ENCODE peak calls at places on chromosomes 13 and 19, in four cellular contexts. N, Y, O and H are unnamed samples.

GRCh38 chr13:38753878-38754277 is 67.0 kb downstream of the FREM2 start:
- DNase-seq in O (no peak), N (no peak), Y (no peak), H (no peak)

GRCh38 chr13:87123987-87124784 is 547.0 kb upstream of the SLITRK5 start:
- DNase-seq in Y (peak; percentile 1), O (peak; percentile 100), N (peak; percentile 92), H (peak; percentile 69)

GRCh38 chr19:1529430-1529816 is 5.5 kb downstream of the PLK5 start:
- DNase-seq in N (no peak), Y (no peak), O (no peak), H (no peak)

GRCh38 chr13:94886191-94886590 is 173.8 kb upstream of the SOX21 start:
- DNase-seq in Y (no peak), O (peak; percentile 66), N (no peak), H (no peak)

GRCh38 chr13:113390874-113391497 is 27.1 kb upstream of the GRTP1 start:
- DNase-seq in O (no peak), Y (no peak), N (no peak), H (no peak)

GRCh38 chr13:41791056-41791455 is 169.9 kb downstream of the VWA8 start:
- DNase-seq in Y (no peak), N (no peak), O (no peak), H (no peak)

GRCh38 chr13:42420304-42420703 is 148.4 kb downstream of the AKAP11 start:
- DNase-seq in Y (no peak), O (no peak), N (no peak), H (no peak)

GRCh38 chr19:1819211-1819975 is 7.3 kb upstream of the ATP8B3 start:
- DNase-seq in O (no peak), Y (no peak), N (no peak), H (no peak)

GRCh38 chr19:50547385-50548190 is 20.6 kb downstream of the LRRC4B start:
- DNase-seq in Y (no peak), N (no peak), O (no peak), H (no peak)

GRCh38 chr13:109749365-109749764 is 37.0 kb downstream of the IRS2 start:
- DNase-seq in N (no peak), O (no peak), Y (no peak), H (no peak)

GRCh38 chr13:105817011-105817410 is 718.5 kb downstream of the EFNB2 start:
- DNase-seq in O (no peak), N (peak; percentile 95), Y (no peak), H (no peak)

GRCh38 chr19:54168174-54168917 is 4.6 kb downstream of the TMC4 start:
- DNase-seq in N (peak; percentile 69), O (peak; percentile 45), Y (peak; percentile 87), H (peak; percentile 26)

GRCh38 chr19:28257396-28257795 is 955.6 kb downstream of the UQCRFS1 start:
- DNase-seq in N (no peak), O (no peak), Y (no peak), H (no peak)

GRCh38 chr13:45292176-45292575 is 48.8 kb downstream of the TPT1 start:
- DNase-seq in N (peak; percentile 96), O (peak; percentile 26), Y (no peak), H (no peak)

GRCh38 chr13:93460005-93460404 is 233.4 kb downstream of the GPC6 start:
- DNase-seq in Y (no peak), O (no peak), N (no peak), H (no peak)

GRCh38 chr13:110625771-110626321 is 10.5 kb downstream of the NAXD start:
- DNase-seq in Y (no peak), O (no peak), N (no peak), H (no peak)

GRCh38 chr19:48842744-48843162 is 6.5 kb upstream of the HSD17B14 start:
- DNase-seq in Y (peak; percentile 53), N (peak; percentile 50), O (peak; percentile 18), H (no peak)

GRCh38 chr13:25401958-25402357 is 30.2 kb downstream of the ATP8A2 start:
- DNase-seq in N (no peak), O (no peak), Y (no peak), H (no peak)
- TF ChIP-seq EZH2 in N (no peak), O (no peak), Y (no peak), H (no peak)

GRCh38 chr19:45771331-45771933 is 2.4 kb upstream of the SIX5 start:
- DNase-seq in O (no peak), N (no peak), Y (no peak), H (no peak)
- H3K27ac ChIP-seq in O (no peak overlapping the region), N (no peak overlapping the region), Y (no peak overlapping the region), H (no peak overlapping the region)

GRCh38 chr13:62167650-62168172 is 752.1 kb upstream of the PCDH20 start:
- DNase-seq in N (no peak), Y (no peak), O (no peak), H (no peak)
- H3K9me3 ChIP-seq in N (no peaks in the 10 kb centered on the region), Y (no peaks in the 10 kb centered on the region), O (no peaks in the 10 kb centered on the region), H (no peaks in the 10 kb centered on the region)

DNA sequence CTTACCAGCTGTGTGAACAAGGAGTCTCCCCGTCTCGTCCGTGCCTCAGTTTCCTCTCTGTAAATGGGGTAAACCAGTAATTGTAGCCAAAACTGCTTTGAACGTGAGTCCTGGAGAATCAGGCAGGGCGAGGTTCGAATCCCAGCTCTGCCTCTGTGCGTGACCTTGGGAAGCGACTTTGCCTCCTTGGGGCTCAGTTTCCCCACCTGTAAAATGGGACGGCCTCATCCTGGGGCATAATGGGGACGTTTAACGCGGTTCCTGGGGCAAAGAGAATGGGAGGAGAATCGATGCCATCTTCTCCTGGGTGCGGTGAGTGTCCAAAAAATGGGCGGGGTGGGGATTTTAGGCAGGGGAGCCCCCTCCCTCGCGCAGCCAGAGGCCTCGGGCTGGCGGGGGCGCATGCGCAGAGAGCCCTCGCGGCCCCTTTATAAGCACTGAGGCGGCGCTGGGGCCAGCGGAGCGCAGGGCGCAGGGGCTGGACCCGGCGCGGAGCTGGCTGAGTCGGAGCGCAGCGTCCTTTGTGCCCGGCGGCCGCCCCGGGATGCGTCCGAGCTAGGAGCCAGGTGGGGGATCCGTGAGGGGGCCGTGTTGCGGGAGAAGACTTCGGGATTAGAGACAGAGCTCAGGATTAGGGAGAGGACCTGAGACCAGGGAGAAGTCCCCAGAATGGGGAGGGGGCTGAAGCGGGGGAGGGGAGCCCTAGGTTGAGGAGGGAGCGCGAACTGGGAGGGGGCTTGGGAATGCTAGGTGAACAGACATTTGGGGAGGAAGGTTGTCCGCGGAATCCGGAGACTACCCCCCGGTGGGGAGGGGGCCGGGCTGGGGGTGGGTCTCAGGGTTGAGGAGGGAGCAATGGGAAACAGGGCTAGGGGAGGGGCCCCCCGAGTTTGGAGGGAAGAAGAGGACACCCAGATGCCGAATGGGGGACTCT is at the start of gene NCAN:
- DNase-seq in N (no peak), Y (peak; percentile 39), O (no peak), H (no peak)
- TF ChIP-seq EZH2 in N (no peak), Y (no peak), O (no peak), H (no peak)

GRCh38 chr13:46684287-46685001 is 112.5 kb downstream of the ESD start:
- DNase-seq in Y (no peak), O (no peak), N (no peak), H (no peak)

GRCh38 chr13:46686171-46686570 is 110.8 kb downstream of the ESD start:
- DNase-seq in Y (no peak), N (no peak), O (no peak), H (no peak)

GRCh38 chr13:46685006-46685730 is 111.8 kb downstream of the ESD start:
- DNase-seq in O (no peak), Y (no peak), N (no peak), H (no peak)

GRCh38 chr13:46682015-46682414 is 114.9 kb downstream of the ESD start:
- DNase-seq in O (no peak), N (no peak), Y (no peak), H (no peak)

DNA sequence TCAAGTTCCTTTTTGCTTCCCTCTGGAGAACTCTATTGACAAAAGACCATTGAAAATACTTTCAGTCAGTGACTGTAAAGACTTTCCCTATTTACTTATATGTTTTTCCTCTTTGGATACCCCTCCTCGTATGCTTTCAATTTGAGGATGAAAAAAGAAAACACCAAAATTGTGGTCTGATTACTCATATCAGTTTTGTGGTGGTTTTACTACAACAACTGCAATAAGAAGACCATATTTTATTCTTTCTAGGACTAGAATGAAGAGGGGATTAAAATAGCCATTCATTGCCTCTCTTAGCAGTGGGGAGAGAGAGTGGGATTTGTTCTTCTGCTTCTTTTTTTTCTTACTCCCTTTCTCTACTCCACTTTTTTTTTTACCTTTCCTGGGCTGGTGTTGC is 113.1 kb downstream of the ESD start:
- DNase-seq in N (no peak), O (no peak), Y (no peak), H (no peak)
- H3K27ac ChIP-seq in N (no peak overlapping the region), O (no peak overlapping the region), Y (no peak overlapping the region), H (no peak overlapping the region)

GRCh38 chr19:58108546-58108817 is 10.5 kb upstream of the ZSCAN18 start:
- DNase-seq in O (no peak), Y (no peak), N (no peak), H (no peak)

GRCh38 chr19:58107778-58108545 is 9.9 kb upstream of the ZSCAN18 start:
- DNase-seq in Y (no peak), O (no peak), N (no peak), H (no peak)
- H3K9me3 ChIP-seq in Y (peaks cover 14% of the 10 kb centered on the region), O (peaks cover 38% of the 10 kb centered on the region), N (peaks cover 71% of the 10 kb centered on the region), H (peaks cover 6% of the 10 kb centered on the region)

DNA sequence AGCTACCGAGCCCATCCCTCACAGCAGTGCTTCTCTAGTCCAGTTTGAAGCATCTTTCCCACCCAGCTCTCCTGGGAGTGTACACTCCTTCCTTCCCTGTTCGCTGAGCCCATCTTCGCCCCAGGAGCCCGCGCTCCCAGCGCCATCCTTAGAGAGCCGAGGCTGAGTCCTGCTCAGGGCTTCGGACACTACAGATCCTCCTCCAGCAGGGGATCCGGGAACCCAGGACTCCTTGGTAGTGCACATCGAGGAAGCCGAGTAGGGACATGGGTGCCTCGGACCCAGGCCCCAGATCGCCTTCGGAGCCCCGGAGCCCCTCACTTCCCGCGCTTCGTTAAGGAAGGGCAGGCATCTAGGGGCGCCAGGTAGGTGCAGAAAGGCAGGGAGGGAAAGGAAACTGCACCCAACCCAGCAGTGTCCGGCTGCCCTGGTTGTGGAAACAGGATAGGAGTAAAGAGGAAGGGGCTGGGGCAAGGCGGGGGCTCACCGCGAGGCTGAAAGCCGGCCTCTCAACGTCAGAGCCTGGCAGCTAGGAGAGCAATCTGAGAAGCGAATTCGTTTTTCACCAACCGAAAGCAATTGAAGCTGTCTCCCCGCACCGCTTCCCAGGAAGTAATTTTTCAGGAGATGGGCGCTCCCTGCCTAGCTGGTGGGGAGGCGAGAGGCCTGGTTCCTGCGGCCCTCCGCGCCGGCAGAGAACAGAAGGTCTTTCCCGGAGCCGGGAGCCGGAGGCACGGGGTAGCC is 1.0 kb downstream of the PDX1 start:
- DNase-seq in O (no peak), Y (no peak), N (no peak), H (no peak)
- TF ChIP-seq EZH2 in O (peak; percentile 65), Y (no peak), N (no peak), H (peak; percentile 85)